ENCODE peak calls at places on chromosomes 4 and X, in six cellular contexts. C, V, R, G, K and W are unnamed samples.

GRCh38 chr4:121377065-121377464 is 3.8 kb downstream of the QRFPR start:
- DNase-seq in C (no peak), V (no peak), R (no peak), G (no peak), K (no peak), W (no peak)

GRCh38 chrX:123013141-123013540 is 170.9 kb upstream of the GRIA3 start:
- DNase-seq in C (no peak), V (no peak), R (no peak), G (no peak), K (no peak), W (no peak)

GRCh38 chr4:104826171-104826570 is 320.5 kb upstream of the TET2 start:
- DNase-seq in C (no peak), V (no peak), R (no peak), G (no peak), K (no peak), W (no peak)

GRCh38 chr4:81425087-81425486 is 46.6 kb downstream of the RASGEF1B start:
- DNase-seq in C (no peak), V (no peak), R (no peak), G (no peak), K (no peak), W (no peak)

GRCh38 chrX:20112022-20112421 is 4.7 kb downstream of the MAP7D2 start:
- DNase-seq in C (no peak), V (no peak), R (no peak), G (no peak), K (no peak), W (no peak)

GRCh38 chr4:42410446-42410845 is 13.2 kb downstream of the SHISA3 start:
- DNase-seq in C (no peak), V (no peak), R (no peak), G (no peak), K (no peak), W (no peak)

GRCh38 chrX:46759645-46759974 is 692 bp upstream of the SLC9A7 start:
- DNase-seq in C (no peak), V (peak; percentile 5), R (no peak), G (no peak), K (no peak), W (no peak)

GRCh38 chr4:88006956-88007303 is 505 bp upstream of the PKD2 start:
- DNase-seq in C (no peak), V (no peak), R (no peak), G (no peak), K (no peak), W (no peak)

GRCh38 chr4:4344915-4345527 is 41.9 kb upstream of the NSG1 start:
- DNase-seq in C (no peak), V (no peak), R (no peak), G (no peak), K (no peak), W (no peak)

GRCh38 chrX:48498374-48498809 is 10.4 kb upstream of the PORCN start:
- DNase-seq in C (no peak), V (peak; percentile 39), R (no peak), G (no peak), K (no peak), W (no peak)

GRCh38 chrX:2360731-2361130 is 140.0 kb downstream of the DHRSX start:
- DNase-seq in C (no peak), V (no peak), R (no peak), G (no peak), K (no peak), W (no peak)

GRCh38 chrX:71542411-71542810 is 9.5 kb downstream of the OGT start:
- DNase-seq in C (no peak), V (peak; percentile 89), R (no peak), G (no peak), K (no peak), W (no peak)

GRCh38 chr4:153573221-153573620 is 107.1 kb downstream of the TMEM131L start:
- DNase-seq in C (no peak), V (no peak), R (no peak), G (no peak), K (no peak), W (no peak)

GRCh38 chr4:15130441-15130840 is 128.2 kb downstream of the CPEB2 start:
- DNase-seq in C (no peak), V (no peak), R (no peak), G (no peak), K (no peak), W (peak; percentile 37)

GRCh38 chrX:69093960-69094935 is 71.0 kb downstream of the PJA1 start:
- DNase-seq in C (peak; percentile 77), V (peak; percentile 71), R (peak; percentile 52), G (peak; percentile 23), K (no peak), W (no peak)

GRCh38 chrX:22081475-22082092 is 49.5 kb downstream of the PHEX start:
- DNase-seq in C (peak; percentile 23), V (peak; percentile 73), R (peak; percentile 55), G (peak; percentile 55), K (peak; percentile 38), W (no peak)

GRCh38 chr4:37540486-37540885 is 145.7 kb downstream of the RELL1 start:
- DNase-seq in C (no peak), V (no peak), R (no peak), G (no peak), K (no peak), W (no peak)

GRCh38 chr4:100591156-100591876 is 73.5 kb upstream of the EMCN start:
- DNase-seq in C (no peak), V (no peak), R (no peak), G (no peak), K (no peak), W (no peak)

GRCh38 chr4:89995006-89995405 is 100.4 kb downstream of the MMRN1 start:
- DNase-seq in C (no peak), V (no peak), R (no peak), G (no peak), K (no peak), W (no peak)

GRCh38 chr4:138053601-138054322 is 188.4 kb downstream of the SLC7A11 start:
- DNase-seq in C (no peak), V (peak; percentile 93), R (no peak), G (peak; percentile 61), K (no peak), W (no peak)

GRCh38 chrX:134932528-134933217 is 58.1 kb upstream of the SMIM10 start:
- DNase-seq in C (no peak), V (peak; percentile 41), R (no peak), G (no peak), K (no peak), W (no peak)

GRCh38 chr4:4549534-4549933 is 7.7 kb upstream of the STX18 start:
- DNase-seq in C (no peak), V (no peak), R (no peak), G (no peak), K (no peak), W (no peak)

GRCh38 chr4:99221980-99222379 is 2.9 kb upstream of the ADH6 start:
- DNase-seq in C (no peak), V (peak; percentile 81), R (no peak), G (no peak), K (no peak), W (no peak)

GRCh38 chrX:123590842-123591491 is 141.9 kb downstream of the THOC2 start:
- DNase-seq in C (no peak), V (peak; percentile 1), R (no peak), G (no peak), K (no peak), W (no peak)

GRCh38 chr4:5888222-5888701 is 4.6 kb downstream of the CRMP1 start:
- DNase-seq in C (no peak), V (no peak), R (no peak), G (no peak), K (no peak), W (no peak)

GRCh38 chrX:13851996-13852695 is 35.3 kb upstream of the GPM6B start:
- DNase-seq in C (peak; percentile 40), V (no peak), R (no peak), G (no peak), K (no peak), W (no peak)

GRCh38 chrX:103211012-103211715 is 3.7 kb upstream of the BEX4 start:
- DNase-seq in C (peak; percentile 53), V (peak; percentile 57), R (peak; percentile 46), G (peak; percentile 53), K (peak; percentile 34), W (no peak)

GRCh38 chrX:13092455-13092941 is 48.1 kb upstream of the FAM9C start:
- DNase-seq in C (peak; percentile 21), V (no peak), R (peak; percentile 62), G (no peak), K (peak; percentile 73), W (no peak)

GRCh38 chrX:154403858-154404257 is 5.2 kb downstream of the DNASE1L1 start:
- DNase-seq in C (no peak), V (no peak), R (no peak), G (no peak), K (no peak), W (no peak)

GRCh38 chr4:124202106-124202505 is 510.4 kb downstream of the ANKRD50 start:
- DNase-seq in C (no peak), V (peak; percentile 77), R (no peak), G (no peak), K (no peak), W (no peak)

GRCh38 chrX:30593435-30594200 is 16.1 kb upstream of the TASL start:
- DNase-seq in C (no peak), V (no peak), R (no peak), G (no peak), K (no peak), W (no peak)

GRCh38 chrX:101417981-101418841 is 10.2 kb downstream of the HNRNPH2 start:
- DNase-seq in C (peak; percentile 33), V (peak; percentile 36), R (peak; percentile 64), G (no peak), K (peak; percentile 33), W (peak; percentile 42)

GRCh38 chrX:11188664-11189063 is 77.5 kb downstream of the HCCS start:
- DNase-seq in C (no peak), V (peak; percentile 5), R (no peak), G (no peak), K (no peak), W (no peak)